ENCODE peak calls at places on chromosomes 16 and 17, in eight cellular contexts. W, Y, V, M, Q, U, L and I are unnamed samples.

GRCh38 chr17:16991349-16992009 is 19.6 kb upstream of the TNFRSF13B start:
- DNase-seq in Q (peak; percentile 75), V (peak; percentile 61), Y (no peak), M (peak; percentile 45), L (no peak), U (no peak), W (peak; percentile 84), I (peak; percentile 82)

GRCh38 chr16:79047337-79047736 is 553.2 kb downstream of the MAF start:
- DNase-seq in Y (no peak), Q (peak; percentile 17), U (no peak), W (peak; percentile 22), L (no peak), M (no peak), V (no peak), I (no peak)

GRCh38 chr17:31389673-31390381 is 1.6 kb upstream of the RAB11FIP4 start:
- DNase-seq in Q (no peak), V (no peak), W (no peak), Y (no peak), M (no peak), U (peak; percentile 83), L (no peak), I (no peak)

GRCh38 chr17:1611715-1612114 is 16.9 kb downstream of the SLC43A2 start:
- DNase-seq in M (no peak), Y (no peak), Q (no peak), V (no peak), U (no peak), W (no peak), L (no peak), I (no peak)

GRCh38 chr16:64391009-64391663 is 730.7 kb downstream of the CDH11 start:
- DNase-seq in M (no peak), Q (peak; percentile 14), U (no peak), L (no peak), W (no peak), V (peak; percentile 61), Y (no peak), I (no peak)

GRCh38 chr16:3952342-3953131 is 72.0 kb upstream of the CREBBP start:
- DNase-seq in U (no peak), W (no peak), L (peak; percentile 54), Q (no peak), Y (no peak), V (peak; percentile 77), M (no peak), I (no peak)

GRCh38 chr16:53773150-53773846 is 69.3 kb downstream of the FTO start:
- DNase-seq in Y (peak; percentile 83), L (peak; percentile 49), W (peak; percentile 59), M (peak; percentile 62), V (peak; percentile 86), Q (peak; percentile 83), U (no peak), I (peak; percentile 38)

GRCh38 chr17:72931635-72932034 is 160.9 kb downstream of the SLC39A11 start:
- DNase-seq in M (no peak), U (no peak), V (no peak), Q (no peak), W (peak; percentile 26), Y (no peak), L (no peak), I (peak; percentile 34)

GRCh38 chr17:27818311-27819170 is 18.2 kb upstream of the NOS2 start:
- DNase-seq in Y (no peak), W (no peak), L (no peak), U (peak; percentile 84), M (no peak), V (peak; percentile 22), Q (no peak), I (no peak)

GRCh38 chr16:72467157-72467759 is 295.3 kb upstream of the PMFBP1 start:
- DNase-seq in U (no peak), M (peak; percentile 34), W (peak; percentile 26), Q (peak; percentile 57), L (no peak), V (peak; percentile 80), Y (peak; percentile 45), I (peak; percentile 25)

GRCh38 chr16:49675417-49675816 is 180.5 kb downstream of the ZNF423 start:
- DNase-seq in W (no peak), Q (no peak), V (no peak), M (no peak), Y (no peak), U (no peak), L (no peak), I (no peak)

GRCh38 chr16:81937305-81938038 is 73.8 kb downstream of the SDR42E1 start:
- DNase-seq in W (no peak), Q (no peak), V (no peak), Y (no peak), L (no peak), M (no peak), U (no peak), I (no peak)

GRCh38 chr17:81702934-81703746 is at the start of gene MRPL12:
- DNase-seq in V (peak; percentile 90), Y (peak; percentile 80), L (no peak), M (peak; percentile 91), W (peak; percentile 91), Q (peak; percentile 96), U (peak; percentile 97), I (peak; percentile 99)

GRCh38 chr16:87344931-87345631 is 27.9 kb upstream of the C16orf95 start:
- DNase-seq in W (no peak), Y (no peak), M (no peak), L (no peak), V (peak; percentile 20), Q (no peak), U (no peak), I (no peak)

GRCh38 chr17:57860414-57860999 is 10.7 kb upstream of the MRPS23 start:
- DNase-seq in U (no peak), L (no peak), W (no peak), Y (no peak), M (no peak), V (no peak), Q (no peak), I (no peak)

GRCh38 chr16:82628741-82629140 is 2.0 kb downstream of the CDH13 start:
- DNase-seq in M (no peak), U (no peak), V (no peak), W (no peak), Y (no peak), Q (no peak), L (no peak), I (no peak)

GRCh38 chr17:18356624-18357023 is 6.7 kb downstream of the SHMT1 start:
- DNase-seq in W (no peak), U (no peak), V (peak; percentile 69), L (no peak), M (peak; percentile 40), Y (peak; percentile 82), Q (no peak), I (no peak)

GRCh38 chr17:50177983-50178834 is 12.4 kb downstream of the SGCA start:
- DNase-seq in Y (peak; percentile 84), Q (peak; percentile 98), V (peak; percentile 96), L (peak; percentile 95), U (peak; percentile 95), M (peak; percentile 98), W (peak; percentile 94), I (peak; percentile 76)

GRCh38 chr16:85994492-85995433 is 95.8 kb downstream of the IRF8 start:
- DNase-seq in V (no peak), Q (no peak), M (no peak), U (no peak), Y (no peak), W (no peak), L (no peak), I (no peak)

GRCh38 chr17:27407916-27408846 is 48.1 kb upstream of the KSR1 start:
- DNase-seq in W (no peak), Q (peak; percentile 62), Y (no peak), U (no peak), M (peak; percentile 46), L (no peak), V (peak; percentile 85), I (no peak)

GRCh38 chr16:11029948-11030347 is 85.6 kb downstream of the CLEC16A start:
- DNase-seq in Y (no peak), M (no peak), U (no peak), V (peak; percentile 27), W (no peak), Q (no peak), L (no peak), I (no peak)

DNA sequence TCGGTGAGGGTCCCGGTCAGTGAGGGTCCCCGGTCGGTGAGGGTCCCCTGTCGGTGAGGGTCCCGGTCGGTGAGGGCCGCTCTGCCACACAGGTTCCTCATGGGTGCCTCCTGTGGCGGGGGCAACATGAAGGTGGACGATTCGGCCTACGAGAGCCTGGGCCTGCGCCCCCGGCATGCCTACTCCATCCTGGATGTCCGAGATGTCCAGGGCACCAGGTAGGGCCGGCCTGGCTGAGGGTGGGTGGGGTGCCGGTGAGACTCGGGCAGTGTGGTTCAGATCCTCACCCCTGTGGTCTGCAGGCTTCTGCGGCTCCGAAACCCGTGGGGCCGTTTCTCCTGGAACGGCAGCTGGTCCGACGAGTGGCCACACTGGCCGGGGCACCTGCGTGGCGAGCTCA is 9.0 kb upstream of the PRR35 start:
- DNase-seq in Y (no peak), V (no peak), M (no peak), U (no peak), L (no peak), Q (no peak), W (no peak), I (no peak)
- TF ChIP-seq CTCF in Y (no peak), V (no peak), M (no peak), U (no peak), L (no peak), Q (no peak), W (no peak), I (no peak)

GRCh38 chr16:19166500-19166899 is 1.5 kb upstream of the SYT17 start:
- DNase-seq in Y (no peak), M (no peak), V (no peak), W (no peak), U (no peak), L (no peak), Q (peak; percentile 27), I (no peak)
- TF ChIP-seq CTCF in Y (no peak), M (no peak), V (no peak), W (no peak), U (no peak), L (peak; percentile 6), Q (no peak), I (no peak)

GRCh38 chr17:75518983-75519540 is 2.7 kb downstream of the TSEN54 start:
- DNase-seq in L (no peak), V (no peak), Y (no peak), U (no peak), Q (no peak), W (no peak), M (no peak), I (no peak)
- TF ChIP-seq CTCF in L (peak; percentile 5), V (no peak), Y (no peak), U (no peak), Q (no peak), W (no peak), M (no peak), I (no peak)

GRCh38 chr17:75515523-75516254 is at the start of gene CASKIN2:
- DNase-seq in M (peak; percentile 89), V (peak; percentile 85), L (no peak), Q (peak; percentile 94), W (peak; percentile 97), Y (peak; percentile 72), U (peak; percentile 97), I (peak; percentile 97)
- TF ChIP-seq CTCF in M (peak; percentile 98), V (peak; percentile 85), L (peak; percentile 94), Q (peak; percentile 100), W (peak; percentile 96), Y (peak; percentile 97), U (peak; percentile 97), I (peak; percentile 94)

GRCh38 chr17:44385287-44386181 is 3.9 kb downstream of the ITGA2B start:
- DNase-seq in W (peak; percentile 91), Y (peak; percentile 5), V (peak; percentile 51), M (peak; percentile 49), Q (peak; percentile 88), U (peak; percentile 96), L (no peak), I (peak; percentile 94)
- TF ChIP-seq CTCF in W (no peak), Y (peak; percentile 22), V (peak; percentile 15), M (no peak), Q (peak; percentile 31), U (no peak), L (peak; percentile 23), I (peak; percentile 21)